ENCODE peak calls at places on chromosomes 12 and 14, in five cellular contexts. L is HEK293T, M is esophagus squamous epithelium, B is astrocyte, U is MG63. T is an unnamed sample.

GRCh38 chr14:69768873-69769272 is 1.9 kb downstream of the SRSF5 start:
- DNase-seq in L (no peak), M (no peak), B (peak; percentile 29), U (no peak), T (no peak)

GRCh38 chr12:96121271-96121711 is 72.9 kb upstream of the ELK3 start:
- DNase-seq in L (no peak), M (no peak), B (no peak), U (no peak), T (peak; percentile 57)

GRCh38 chr12:22018860-22019259 is 27.2 kb upstream of the CMAS start:
- DNase-seq in L (no peak), M (no peak), B (no peak), U (no peak), T (peak; percentile 20)

GRCh38 chr12:52742196-52742580 is 35.0 kb downstream of the KRT76 start:
- DNase-seq in L (no peak), M (no peak), B (no peak), U (no peak), T (no peak)

GRCh38 chr12:85963322-85963721 is 89.2 kb downstream of the NTS start:
- DNase-seq in L (no peak), M (no peak), B (peak; percentile 30), U (no peak), T (no peak)

GRCh38 chr14:85415015-85415712 is 114.8 kb upstream of the FLRT2 start:
- DNase-seq in L (peak; percentile 6), M (no peak), B (peak; percentile 94), U (peak; percentile 78), T (peak; percentile 96)

GRCh38 chr12:14567311-14568195 is at the start of gene PLBD1:
- DNase-seq in L (no peak), M (no peak), B (peak; percentile 10), U (peak; percentile 73), T (peak; percentile 46)

GRCh38 chr12:77325505-77325904 is 260.1 kb upstream of the E2F7 start:
- DNase-seq in L (peak; percentile 21), M (no peak), B (no peak), U (no peak), T (peak; percentile 33)

GRCh38 chr12:67367843-67368242 is 98.7 kb downstream of the CAND1 start:
- DNase-seq in L (no peak), M (no peak), B (peak; percentile 51), U (no peak), T (no peak)

GRCh38 chr12:79288946-79289345 is 401.8 kb downstream of the PAWR start:
- DNase-seq in L (no peak), M (no peak), B (no peak), U (no peak), T (no peak)

GRCh38 chr14:95265106-95266094 is 54.3 kb downstream of the CLMN start:
- DNase-seq in L (no peak), M (no peak), B (peak; percentile 99), U (peak; percentile 79), T (peak; percentile 93)

GRCh38 chr12:113127791-113128199 is 7.8 kb downstream of the RASAL1 start:
- DNase-seq in L (no peak), M (no peak), B (no peak), U (no peak), T (no peak)

GRCh38 chr14:67018720-67019119 is 170.5 kb upstream of the GARIN2 start:
- DNase-seq in L (no peak), M (no peak), B (no peak), U (no peak), T (no peak)

GRCh38 chr14:57089901-57090300 is 178.8 kb downstream of the EXOC5 start:
- DNase-seq in L (no peak), M (no peak), B (no peak), U (no peak), T (no peak)

GRCh38 chr14:84217066-84217465 is 1312.9 kb upstream of the FLRT2 start:
- DNase-seq in L (no peak), M (no peak), B (no peak), U (no peak), T (no peak)

GRCh38 chr14:23351681-23352505 is 794 bp downstream of the SLC22A17 start:
- DNase-seq in L (no peak), M (no peak), B (no peak), U (no peak), T (peak; percentile 46)

GRCh38 chr12:132260721-132261120 is 68.7 kb downstream of the GALNT9 start:
- DNase-seq in L (no peak), M (no peak), B (no peak), U (no peak), T (no peak)

GRCh38 chr12:93047118-93047517 is 118.0 kb upstream of the EEA1 start:
- DNase-seq in L (no peak), M (no peak), B (no peak), U (no peak), T (no peak)

T was measured in cardiac muscle cell.